ENCODE peak calls at places on chromosomes 11 and 22, in four cellular contexts. Q is type B pancreatic cell, Z is fibroblast of villous mesenchyme, P is lung. G is an unnamed sample.

GRCh38 chr22:45757068-45757467 is 85.4 kb downstream of the ATXN10 start:
- DNase-seq in P (peak), Q (no peak), Z (peak), G (no peak)

GRCh38 chr22:35099883-35100282 is 33.9 kb downstream of the ISX start:
- DNase-seq in P (no peak), Q (no peak), Z (no peak), G (no peak)

GRCh38 chr11:57662893-57663292 is 5.0 kb upstream of the ZDHHC5 start:
- DNase-seq in P (no peak), Q (no peak), Z (no peak), G (peak)

GRCh38 chr11:131914299-131914902 is 544.0 kb downstream of the NTM start:
- DNase-seq in Q (no peak), Z (peak), P (no peak), G (no peak)

GRCh38 chr11:2555376-2555775 is 110.6 kb downstream of the KCNQ1 start:
- DNase-seq in Z (no peak), Q (no peak), P (no peak), G (no peak)

GRCh38 chr11:68889948-68890446 is 13.6 kb downstream of the MRPL21 start:
- DNase-seq in Q (no peak), P (no peak), Z (peak), G (no peak)

GRCh38 chr11:133966924-133967598 is 10.3 kb upstream of the IGSF9B start:
- DNase-seq in P (no peak), Z (peak), Q (no peak), G (peak)

GRCh38 chr11:31809857-31810778 is 1.0 kb downstream of the PAX6 start:
- DNase-seq in P (no peak), Z (peak), Q (no peak), G (no peak)

GRCh38 chr11:554824-555499 is 5.6 kb downstream of the LMNTD2 start:
- DNase-seq in Q (no peak), Z (peak), P (peak), G (peak)

GRCh38 chr22:48651036-48651890 is 1176.4 kb downstream of the BRD1 start:
- DNase-seq in Q (no peak), Z (no peak), P (no peak), G (no peak)

GRCh38 chr11:112715091-112715490 is 246.1 kb upstream of the NCAM1 start:
- DNase-seq in Q (no peak), Z (no peak), P (no peak), G (no peak)

GRCh38 chr11:67411785-67412152 is 3.7 kb upstream of the CARNS1 start:
- DNase-seq in Q (no peak), P (no peak), Z (no peak), G (peak)

GRCh38 chr11:58498464-58498863 is 9.4 kb downstream of the OR5B21 start:
- DNase-seq in Z (no peak), P (no peak), Q (no peak), G (peak)

GRCh38 chr11:67732045-67732787 is 57.8 kb upstream of the ALDH3B2 start:
- DNase-seq in P (no peak), Z (no peak), Q (no peak), G (peak)

GRCh38 chr11:47991266-47991830 is 11.0 kb downstream of the PTPRJ start:
- DNase-seq in Z (no peak), Q (no peak), P (peak), G (peak)

GRCh38 chr22:28815101-28815500 is 14.7 kb upstream of the XBP1 start:
- DNase-seq in P (no peak), Q (no peak), Z (no peak), G (peak)

GRCh38 chr22:32603651-32604540 is 129.3 kb downstream of the FBXO7 start:
- DNase-seq in Q (no peak), P (no peak), Z (peak), G (no peak)

GRCh38 chr11:74371269-74372039 is 26.8 kb downstream of the PGM2L1 start:
- DNase-seq in Z (peak), Q (no peak), P (no peak), G (no peak)

GRCh38 chr11:120773501-120774031 is 250.3 kb upstream of the TBCEL start:
- DNase-seq in Q (no peak), P (no peak), Z (peak), G (no peak)

GRCh38 chr11:23727821-23728220 is 769.0 kb upstream of the LUZP2 start:
- DNase-seq in P (no peak), Z (no peak), Q (no peak), G (no peak)

DNA sequence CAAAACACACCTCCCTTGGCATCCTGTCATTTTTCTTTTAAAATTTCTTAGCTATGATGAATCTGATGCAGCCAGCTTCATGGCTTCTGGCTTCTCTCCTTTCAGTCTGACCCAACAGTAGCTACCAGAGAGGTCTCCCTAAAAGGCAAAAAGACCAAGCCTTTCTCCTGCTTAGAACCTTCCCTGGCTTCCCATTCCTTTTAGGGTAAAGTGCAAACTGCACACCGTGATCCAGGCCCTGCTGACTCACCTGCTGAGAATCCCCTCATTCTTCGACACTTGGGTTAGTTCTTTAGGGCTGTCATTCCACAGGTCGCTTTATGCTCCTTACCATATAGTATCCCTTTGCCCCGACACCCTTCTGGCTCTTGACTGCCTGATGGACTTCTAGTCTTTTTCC is 362.4 kb downstream of the MIAT start:
- DNase-seq in Q (no peak), P (no peak), Z (no peak), G (no peak)
- TF ChIP-seq CTCF in Q (no peak), P (no peak), Z (no peak), G (no peak)

GRCh38 chr22:44325718-44326548 is 13.2 kb upstream of the SHISAL1 start:
- DNase-seq in P (no peak), Z (peak), Q (no peak), G (no peak)
- TF ChIP-seq CTCF in P (no peak), Z (peak), Q (peak), G (no peak)

GRCh38 chr11:65646288-65646734 is 8.4 kb downstream of the SIPA1 start:
- DNase-seq in Z (no peak), P (no peak), Q (no peak), G (no peak)
- TF ChIP-seq CTCF in Z (no peak), P (no peak), Q (no peak), G (no peak)

GRCh38 chr22:50146440-50147228 is 23.9 kb upstream of the PANX2 start:
- DNase-seq in P (peak), Q (no peak), Z (peak), G (no peak)
- TF ChIP-seq CTCF in P (peak), Q (peak), Z (peak), G (no peak)

GRCh38 chr22:22464541-22465054 is 43.9 kb downstream of the ZNF280B start:
- DNase-seq in Z (no peak), P (no peak), Q (no peak), G (no peak)

GRCh38 chr22:22461583-22461982 is 47.0 kb downstream of the ZNF280B start:
- DNase-seq in Z (no peak), P (no peak), Q (no peak), G (no peak)

GRCh38 chr22:22463855-22464540 is 44.5 kb downstream of the ZNF280B start:
- DNase-seq in Q (no peak), P (peak), Z (peak), G (peak)

GRCh38 chr22:22461111-22461510 is 47.4 kb downstream of the ZNF280B start:
- DNase-seq in Z (no peak), P (no peak), Q (no peak), G (no peak)

GRCh38 chr22:22462813-22463567 is 45.6 kb downstream of the ZNF280B start:
- DNase-seq in P (no peak), Z (no peak), Q (no peak), G (no peak)
- TF ChIP-seq CTCF in P (no peak), Z (peak), Q (no peak), G (no peak)

DNA sequence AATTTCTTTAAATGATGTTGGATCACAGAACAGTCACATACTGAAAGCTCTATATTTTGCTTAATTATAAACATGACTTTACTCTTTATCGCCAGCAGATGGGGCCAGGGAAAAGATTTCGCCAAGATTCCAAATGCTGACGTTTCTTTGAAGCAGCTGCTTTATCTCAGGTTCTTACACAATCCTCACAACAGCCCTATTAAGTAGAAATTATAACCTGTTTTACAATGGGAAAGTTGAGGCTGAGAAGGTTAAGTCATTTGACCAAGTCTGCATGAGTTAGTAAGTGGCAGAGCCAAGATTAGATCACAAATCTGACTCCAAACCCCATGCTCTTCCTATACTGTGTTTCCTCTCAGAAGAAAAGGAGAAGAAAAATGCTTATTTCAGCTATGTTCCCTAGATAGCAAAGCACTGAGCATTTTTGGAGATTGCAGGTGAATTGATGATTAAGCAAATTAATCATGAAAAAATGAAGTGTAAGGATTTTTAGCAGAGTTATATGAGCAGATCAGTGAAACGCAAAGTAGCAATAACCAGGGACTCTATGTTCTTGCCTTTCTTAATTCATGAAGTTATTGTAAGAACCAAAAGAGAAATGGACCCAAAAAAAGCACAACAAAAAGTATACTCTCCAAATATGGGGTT is 79.0 kb downstream of the AASDHPPT start:
- DNase-seq in Z (peak), Q (no peak), P (no peak), G (peak)
- TF ChIP-seq CTCF in Z (peak), Q (peak), P (peak), G (peak)

DNA sequence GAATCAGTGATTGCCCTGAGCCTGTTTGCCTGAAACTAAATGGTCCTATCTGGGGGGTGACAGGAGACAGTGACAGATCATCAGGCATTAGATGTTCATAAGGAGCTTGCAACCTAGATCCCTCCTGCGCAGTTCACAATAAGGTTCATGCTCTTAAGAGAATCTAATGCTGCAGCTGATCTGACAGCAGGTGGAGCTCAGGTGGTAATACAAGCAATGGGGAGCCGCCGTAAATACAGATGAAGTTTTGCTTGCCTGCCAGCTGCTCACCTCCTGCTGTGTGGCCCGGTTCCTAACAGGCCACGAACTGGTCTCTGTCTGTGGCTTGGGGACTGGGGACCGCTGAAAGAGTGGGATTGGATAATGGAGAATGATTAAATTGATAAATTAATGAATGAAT is 14.0 kb downstream of the NOX4 start:
- DNase-seq in P (no peak), Q (no peak), Z (no peak), G (no peak)
- TF ChIP-seq CTCF in P (no peak), Q (no peak), Z (no peak), G (no peak)

GRCh38 chr22:37221424-37222336 is 9.4 kb upstream of the SSTR3 start:
- DNase-seq in Q (no peak), P (no peak), Z (no peak), G (peak)
- TF ChIP-seq CTCF in Q (no peak), P (no peak), Z (peak), G (no peak)

GRCh38 chr22:50583294-50583865 is 731 bp upstream of the CHKB start:
- DNase-seq in Z (no peak), Q (no peak), P (no peak), G (no peak)
- TF ChIP-seq CTCF in Z (no peak), Q (no peak), P (no peak), G (no peak)

GRCh38 chr22:19719488-19720021 is 3.8 kb upstream of the GP1BB start:
- DNase-seq in P (no peak), Z (no peak), Q (no peak), G (no peak)

GRCh38 chr22:19717181-19717580 is 2.9 kb downstream of the SEPTIN5 start:
- DNase-seq in P (no peak), Z (no peak), Q (no peak), G (no peak)

GRCh38 chr22:19717691-19718254 is 3.5 kb downstream of the SEPTIN5 start:
- DNase-seq in P (peak), Q (peak), Z (peak), G (peak)

GRCh38 chr22:19719055-19719482 is 4.3 kb upstream of the GP1BB start:
- DNase-seq in Q (no peak), P (no peak), Z (no peak), G (peak)

GRCh38 chr22:19718255-19719054 is 4.2 kb downstream of the SEPTIN5 start:
- DNase-seq in Q (no peak), Z (no peak), P (no peak), G (no peak)
- TF ChIP-seq CTCF in Q (no peak), Z (no peak), P (no peak), G (peak)